ENCODE peak calls at places on chromosomes 7 and 10, in four cellular contexts. U, I, W and B are unnamed samples.
A peak's percentile ranks its signal among the peaks of the same experiment; 100 is the strongest.

GRCh38 chr10:84341983-84342382 is 13.6 kb downstream of the CCSER2 start:
- DNase-seq in U (no peak), I (no peak), W (no peak), B (no peak)

GRCh38 chr10:133197786-133198185 is 32.2 kb upstream of the UTF1 start:
- DNase-seq in U (no peak), I (no peak), W (no peak), B (no peak)

GRCh38 chr10:33697016-33697415 is 362.5 kb upstream of the NRP1 start:
- DNase-seq in U (no peak), I (no peak), W (peak; percentile 64), B (no peak)

GRCh38 chr10:114276066-114276465 is 37.0 kb downstream of the VWA2 start:
- DNase-seq in U (no peak), I (no peak), W (no peak), B (no peak)

GRCh38 chr7:94295805-94296204 is 98.9 kb upstream of the COL1A2 start:
- DNase-seq in U (no peak), I (no peak), W (peak; percentile 89), B (no peak)

GRCh38 chr10:127774771-127775559 is 38.0 kb downstream of the FOXI2 start:
- DNase-seq in U (no peak), I (no peak), W (no peak), B (no peak)

GRCh38 chr10:17200885-17201164 is 647 bp downstream of the TRDMT1 start:
- DNase-seq in U (peak; percentile 58), I (no peak), W (peak; percentile 69), B (no peak)

GRCh38 chr7:99112097-99112496 is 31.8 kb downstream of the SMURF1 start:
- DNase-seq in U (no peak), I (no peak), W (no peak), B (no peak)

GRCh38 chr7:25091757-25092156 is 33.3 kb downstream of the CYCS start:
- DNase-seq in U (no peak), I (no peak), W (no peak), B (no peak)

GRCh38 chr10:79547973-79548372 is 12.2 kb downstream of the SFTPA2 start:
- DNase-seq in U (peak; percentile 55), I (no peak), W (no peak), B (peak; percentile 39)

GRCh38 chr7:2193575-2194305 is 39.0 kb downstream of the MAD1L1 start:
- DNase-seq in U (no peak), I (no peak), W (no peak), B (no peak)

GRCh38 chr10:58647770-58648169 is 135.1 kb downstream of the BICC1 start:
- DNase-seq in U (no peak), I (no peak), W (no peak), B (no peak)

GRCh38 chr10:21398549-21399345 is 126.7 kb downstream of the SKIDA1 start:
- DNase-seq in U (no peak), I (no peak), W (peak; percentile 79), B (no peak)